ENCODE peak calls at places on chromosomes 7 and 10, in six cellular contexts. Y is kidney, H is SK-N-SH, E is heart left ventricle, V is LNCaP clone FGC, D is progenitor cell of endocrine pancreas. U is an unnamed sample.

GRCh38 chr7:114885836-114886235 is 36.1 kb upstream of the MDFIC start:
- DNase-seq in Y (no peak), H (no peak), E (no peak), V (no peak), D (no peak), U (no peak)

GRCh38 chr10:118633801-118634200 is 38.4 kb upstream of the PRLHR start:
- DNase-seq in Y (no peak), H (no peak), E (no peak), V (no peak), D (no peak), U (no peak)

GRCh38 chr10:55449981-55450380 is 649.0 kb upstream of the PCDH15 start:
- DNase-seq in Y (no peak), H (no peak), E (no peak), V (peak; percentile 7), D (no peak), U (no peak)

GRCh38 chr7:91082038-91082437 is 182.2 kb upstream of the FZD1 start:
- DNase-seq in Y (no peak), H (no peak), E (no peak), V (no peak), D (no peak), U (no peak)

GRCh38 chr7:30548762-30549344 is 44.2 kb upstream of the GGCT start:
- DNase-seq in Y (no peak), H (peak; percentile 77), E (peak; percentile 70), V (peak; percentile 43), D (peak; percentile 47), U (peak; percentile 73)

GRCh38 chr10:114311496-114312195 is 72.6 kb downstream of the VWA2 start:
- DNase-seq in Y (no peak), H (no peak), E (no peak), V (no peak), D (no peak), U (no peak)

GRCh38 chr10:107831772-107832171 is 667.3 kb upstream of the SORCS1 start:
- DNase-seq in Y (no peak), H (no peak), E (no peak), V (no peak), D (no peak), U (no peak)

GRCh38 chr10:103130910-103131309 is 62.2 kb downstream of the NT5C2 start:
- DNase-seq in Y (no peak), H (no peak), E (no peak), V (no peak), D (no peak), U (no peak)

GRCh38 chr7:1720325-1720724 is 50.2 kb downstream of the ELFN1 start:
- DNase-seq in Y (peak; percentile 15), H (no peak), E (no peak), V (no peak), D (no peak), U (no peak)

GRCh38 chr10:3525832-3526449 is 259.1 kb downstream of the KLF6 start:
- DNase-seq in Y (no peak), H (no peak), E (no peak), V (no peak), D (no peak), U (no peak)

GRCh38 chr10:119268871-119269506 is 61.6 kb downstream of the GRK5 start:
- DNase-seq in Y (no peak), H (no peak), E (no peak), V (no peak), D (no peak), U (peak; percentile 36)

GRCh38 chr10:62224606-62225005 is 44.0 kb downstream of the RTKN2 start:
- DNase-seq in Y (no peak), H (no peak), E (no peak), V (no peak), D (no peak), U (no peak)

GRCh38 chr7:34991938-34992840 is 45.1 kb downstream of the DPY19L1 start:
- DNase-seq in Y (no peak), H (no peak), E (no peak), V (no peak), D (no peak), U (no peak)

GRCh38 chr7:128791121-128791967 is 424 bp upstream of the CCDC136 start:
- DNase-seq in Y (peak; percentile 90), H (peak; percentile 99), E (peak; percentile 78), V (no peak), D (peak; percentile 57), U (peak; percentile 58)

GRCh38 chr7:128794020-128794419 is 2.3 kb downstream of the CCDC136 start:
- DNase-seq in Y (no peak), H (no peak), E (no peak), V (no peak), D (no peak), U (no peak)

GRCh38 chr7:128793184-128793552 is 1.4 kb downstream of the CCDC136 start:
- DNase-seq in Y (no peak), H (no peak), E (no peak), V (no peak), D (no peak), U (no peak)

GRCh38 chr7:128791968-128792319 is at the start of gene CCDC136:
- DNase-seq in Y (no peak), H (no peak), E (no peak), V (no peak), D (no peak), U (no peak)

DNA sequence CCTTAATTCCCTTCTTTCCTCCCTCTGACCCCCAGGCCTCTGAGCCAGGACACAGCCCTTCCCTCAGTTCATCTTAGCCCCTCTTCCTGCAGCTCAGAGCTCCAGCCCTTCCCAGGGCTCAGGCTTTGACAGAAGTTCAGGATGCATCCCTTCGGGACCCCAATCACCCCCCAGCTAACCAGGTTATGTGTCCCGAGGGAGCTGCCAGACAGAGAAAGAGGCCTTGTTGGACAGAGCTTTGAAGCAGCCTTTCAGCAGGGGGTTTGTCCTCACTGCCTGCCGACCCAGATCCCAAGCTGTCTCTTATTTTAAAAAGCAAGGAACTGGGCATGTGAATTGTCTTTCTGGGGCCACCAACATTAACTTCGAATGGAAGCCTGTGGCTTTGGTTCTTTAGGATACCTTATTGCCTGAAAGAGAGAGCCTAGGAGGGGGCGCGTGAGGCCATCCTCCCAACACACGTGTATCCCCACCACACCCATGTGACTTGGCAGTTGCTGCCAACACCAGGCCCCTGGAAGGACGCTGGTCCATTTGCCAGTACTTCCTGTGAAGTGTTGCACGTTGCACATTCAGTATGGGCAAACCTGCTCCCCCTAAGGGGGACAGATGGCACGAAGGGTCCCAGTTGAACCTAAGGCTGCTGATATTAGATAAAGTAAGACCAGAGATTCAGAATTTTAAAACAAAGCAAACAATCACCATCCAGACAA is 859 bp downstream of the CCDC136 start:
- DNase-seq in Y (no peak), H (peak; percentile 90), E (no peak), V (no peak), D (no peak), U (no peak)
- TF ChIP-seq CTCF in Y (no peak), H (no peak), E (no peak), V (no peak), D (no peak), U (no peak)

GRCh38 chr7:136656516-136656915 is 211.9 kb upstream of the CHRM2 start:
- DNase-seq in Y (no peak), H (no peak), E (no peak), V (no peak), D (no peak), U (no peak)

GRCh38 chr7:136654406-136654805 is 214.0 kb upstream of the CHRM2 start:
- DNase-seq in Y (no peak), H (no peak), E (no peak), V (no peak), D (no peak), U (no peak)

GRCh38 chr7:136652635-136653370 is 215.6 kb upstream of the CHRM2 start:
- DNase-seq in Y (no peak), H (no peak), E (no peak), V (peak; percentile 25), D (no peak), U (no peak)

GRCh38 chr7:136655414-136655813 is 213.0 kb upstream of the CHRM2 start:
- DNase-seq in Y (no peak), H (no peak), E (no peak), V (no peak), D (no peak), U (no peak)

GRCh38 chr7:136657332-136657942 is 211.0 kb upstream of the CHRM2 start:
- DNase-seq in Y (no peak), H (no peak), E (no peak), V (no peak), D (no peak), U (no peak)
- TF ChIP-seq CTCF in Y (no peak), H (no peak), E (no peak), V (no peak), D (no peak), U (no peak)

GRCh38 chr7:2886900-2887299 is 42.8 kb upstream of the GNA12 start:
- DNase-seq in Y (no peak), H (peak; percentile 91), E (no peak), V (peak; percentile 57), D (peak; percentile 29), U (peak; percentile 63)
- TF ChIP-seq CTCF in Y (peak; percentile 81), H (peak; percentile 92), E (peak; percentile 59), V (peak; percentile 96), D (peak; percentile 74), U (peak; percentile 33)

GRCh38 chr7:105487559-105488218 is 34.4 kb downstream of the PUS7 start:
- DNase-seq in Y (no peak), H (peak; percentile 61), E (no peak), V (peak; percentile 71), D (peak; percentile 14), U (peak; percentile 47)
- TF ChIP-seq CTCF in Y (peak; percentile 47), H (peak; percentile 75), E (peak; percentile 58), V (peak; percentile 65), D (peak; percentile 37), U (no peak)

GRCh38 chr10:71975891-71976725 is 11.9 kb downstream of the CHST3 start:
- DNase-seq in Y (no peak), H (no peak), E (peak; percentile 53), V (no peak), D (no peak), U (no peak)

GRCh38 chr10:71980181-71981023 is 16.2 kb downstream of the CHST3 start:
- DNase-seq in Y (no peak), H (peak; percentile 24), E (no peak), V (no peak), D (no peak), U (no peak)

GRCh38 chr10:71979692-71980062 is 15.5 kb downstream of the CHST3 start:
- DNase-seq in Y (no peak), H (no peak), E (no peak), V (no peak), D (no peak), U (no peak)

GRCh38 chr10:71978988-71979691 is 14.9 kb downstream of the CHST3 start:
- DNase-seq in Y (no peak), H (no peak), E (no peak), V (no peak), D (no peak), U (no peak)

GRCh38 chr10:71978476-71978875 is 14.3 kb downstream of the CHST3 start:
- DNase-seq in Y (no peak), H (peak; percentile 25), E (no peak), V (no peak), D (no peak), U (no peak)
- TF ChIP-seq CTCF in Y (no peak), H (no peak), E (no peak), V (no peak), D (peak; percentile 39), U (no peak)